ENCODE peak calls at places on chromosomes 1 and 21, in seven cellular contexts. One of them, this sample, is unnamed.

GRCh38 chr1:37486680-37487618 is 12.6 kb downstream of the ZC3H12A start:
- DNase-seq in fibroblast of pulmonary artery: peak
- DNase-seq in renal cortical epithelial cell: peak
- DNase-seq in ELR: peak
- DNase-seq in left ventricle myocardium inferior: peak
- DNase-seq in dorsolateral prefrontal cortex: peak
- DNase-seq in mesothelial cell of epicardium: no peak
- DNase-seq in this sample: peak

GRCh38 chr21:41830145-41830707 is 48.9 kb downstream of the PRDM15 start:
- DNase-seq in fibroblast of pulmonary artery: no peak
- DNase-seq in renal cortical epithelial cell: no peak
- DNase-seq in ELR: no peak
- DNase-seq in left ventricle myocardium inferior: no peak
- DNase-seq in dorsolateral prefrontal cortex: no peak
- DNase-seq in mesothelial cell of epicardium: no peak
- DNase-seq in this sample: no peak

GRCh38 chr1:219806642-219807041 is 121.7 kb downstream of the SLC30A10 start:
- DNase-seq in fibroblast of pulmonary artery: no peak
- DNase-seq in renal cortical epithelial cell: no peak
- DNase-seq in ELR: no peak
- DNase-seq in left ventricle myocardium inferior: no peak
- DNase-seq in dorsolateral prefrontal cortex: no peak
- DNase-seq in mesothelial cell of epicardium: no peak
- DNase-seq in this sample: no peak

GRCh38 chr21:44436111-44436611 is 19.1 kb upstream of the LRRC3 start:
- DNase-seq in fibroblast of pulmonary artery: no peak
- DNase-seq in renal cortical epithelial cell: no peak
- DNase-seq in ELR: no peak
- DNase-seq in left ventricle myocardium inferior: peak
- DNase-seq in dorsolateral prefrontal cortex: peak
- DNase-seq in mesothelial cell of epicardium: peak
- DNase-seq in this sample: no peak

GRCh38 chr1:52554756-52555155 is 1.9 kb upstream of the TUT4 start:
- DNase-seq in fibroblast of pulmonary artery: peak
- DNase-seq in renal cortical epithelial cell: no peak
- DNase-seq in ELR: peak
- DNase-seq in left ventricle myocardium inferior: no peak
- DNase-seq in dorsolateral prefrontal cortex: no peak
- DNase-seq in mesothelial cell of epicardium: no peak
- DNase-seq in this sample: no peak

GRCh38 chr1:201896951-201897391 is 8.3 kb downstream of the SHISA4 start:
- DNase-seq in fibroblast of pulmonary artery: no peak
- DNase-seq in renal cortical epithelial cell: no peak
- DNase-seq in ELR: peak
- DNase-seq in left ventricle myocardium inferior: peak
- DNase-seq in dorsolateral prefrontal cortex: no peak
- DNase-seq in mesothelial cell of epicardium: no peak
- DNase-seq in this sample: no peak

GRCh38 chr1:180358649-180359048 is 128.6 kb downstream of the LHX4 start:
- DNase-seq in fibroblast of pulmonary artery: peak
- DNase-seq in renal cortical epithelial cell: no peak
- DNase-seq in ELR: no peak
- DNase-seq in left ventricle myocardium inferior: peak
- DNase-seq in dorsolateral prefrontal cortex: no peak
- DNase-seq in mesothelial cell of epicardium: no peak
- DNase-seq in this sample: no peak

GRCh38 chr1:145720878-145721671 is 1.8 kb downstream of the CD160 start:
- DNase-seq in fibroblast of pulmonary artery: peak
- DNase-seq in renal cortical epithelial cell: no peak
- DNase-seq in ELR: peak
- DNase-seq in left ventricle myocardium inferior: peak
- DNase-seq in dorsolateral prefrontal cortex: peak
- DNase-seq in mesothelial cell of epicardium: peak
- DNase-seq in this sample: peak

GRCh38 chr1:27509127-27510080 is 19.4 kb upstream of the WASF2 start:
- DNase-seq in fibroblast of pulmonary artery: no peak
- DNase-seq in renal cortical epithelial cell: no peak
- DNase-seq in ELR: no peak
- DNase-seq in left ventricle myocardium inferior: no peak
- DNase-seq in dorsolateral prefrontal cortex: no peak
- DNase-seq in mesothelial cell of epicardium: no peak
- DNase-seq in this sample: no peak

GRCh38 chr1:226425431-226426031 is 17.6 kb upstream of the PARP1 start:
- DNase-seq in fibroblast of pulmonary artery: no peak
- DNase-seq in renal cortical epithelial cell: no peak
- DNase-seq in ELR: no peak
- DNase-seq in left ventricle myocardium inferior: no peak
- DNase-seq in dorsolateral prefrontal cortex: no peak
- DNase-seq in mesothelial cell of epicardium: no peak
- DNase-seq in this sample: no peak

GRCh38 chr1:245690153-245690552 is 535.4 kb downstream of the KIF26B start:
- DNase-seq in fibroblast of pulmonary artery: no peak
- DNase-seq in renal cortical epithelial cell: no peak
- DNase-seq in ELR: no peak
- DNase-seq in left ventricle myocardium inferior: no peak
- DNase-seq in dorsolateral prefrontal cortex: no peak
- DNase-seq in mesothelial cell of epicardium: no peak
- DNase-seq in this sample: no peak

GRCh38 chr1:204692320-204692851 is 6.8 kb upstream of the LRRN2 start:
- DNase-seq in fibroblast of pulmonary artery: no peak
- DNase-seq in renal cortical epithelial cell: no peak
- DNase-seq in ELR: no peak
- DNase-seq in left ventricle myocardium inferior: no peak
- DNase-seq in dorsolateral prefrontal cortex: no peak
- DNase-seq in mesothelial cell of epicardium: no peak
- DNase-seq in this sample: no peak

GRCh38 chr1:196723325-196724185 is 51.1 kb upstream of the CFHR3 start:
- DNase-seq in fibroblast of pulmonary artery: no peak
- DNase-seq in renal cortical epithelial cell: peak
- DNase-seq in ELR: peak
- DNase-seq in left ventricle myocardium inferior: no peak
- DNase-seq in dorsolateral prefrontal cortex: no peak
- DNase-seq in mesothelial cell of epicardium: no peak
- DNase-seq in this sample: no peak

This sample was measured in substantia nigra.